ENCODE peak calls at places on chromosome 5, in seven cellular contexts. L, B, W, J, Q, K and Y are unnamed samples.

GRCh38 chr5:157596449-157596848 is 20.9 kb upstream of the ADAM19 start:
- DNase-seq in K (no peak), L (no peak), B (no peak), W (peak; percentile 41), Q (no peak), J (no peak), Y (no peak)

GRCh38 chr5:124453221-124454032 is 293.0 kb downstream of the ZNF608 start:
- DNase-seq in L (no peak), Q (peak; percentile 15), J (no peak), W (no peak), B (no peak), K (no peak), Y (no peak)

GRCh38 chr5:128667751-128668150 is 129.7 kb upstream of the FBN2 start:
- DNase-seq in B (no peak), J (no peak), L (no peak), Q (no peak), K (no peak), W (no peak), Y (no peak)

GRCh38 chr5:1192971-1193590 is 8.3 kb upstream of the SLC6A19 start:
- DNase-seq in W (no peak), K (no peak), J (no peak), B (no peak), L (no peak), Q (no peak), Y (no peak)

GRCh38 chr5:53537711-53538110 is 22.7 kb upstream of the NDUFS4 start:
- DNase-seq in L (no peak), J (no peak), K (no peak), Q (no peak), W (no peak), B (no peak), Y (no peak)

GRCh38 chr5:5523066-5523505 is 100.6 kb downstream of the ICE1 start:
- DNase-seq in B (no peak), Q (peak; percentile 6), K (no peak), W (no peak), J (no peak), L (no peak), Y (no peak)

GRCh38 chr5:157575096-157575872 is at the start of gene ADAM19:
- DNase-seq in Q (no peak), L (no peak), B (no peak), J (no peak), K (peak; percentile 68), W (peak; percentile 59), Y (peak; percentile 83)

GRCh38 chr5:172713809-172714490 is 57.0 kb downstream of the DUSP1 start:
- DNase-seq in Q (no peak), J (peak; percentile 82), B (no peak), L (no peak), K (no peak), W (no peak), Y (peak; percentile 68)

GRCh38 chr5:173625261-173625660 is 8.8 kb upstream of the BOD1 start:
- DNase-seq in L (no peak), W (no peak), K (no peak), J (no peak), Q (no peak), B (no peak), Y (no peak)

GRCh38 chr5:73968729-73969128 is 342.7 kb downstream of the ARHGEF28 start:
- DNase-seq in Q (no peak), K (no peak), J (no peak), B (peak; percentile 80), L (no peak), W (no peak), Y (no peak)

GRCh38 chr5:157592594-157592993 is 17.0 kb upstream of the ADAM19 start:
- DNase-seq in L (no peak), W (no peak), J (no peak), Q (no peak), B (no peak), K (peak; percentile 75), Y (no peak)

GRCh38 chr5:113125371-113125770 is 148.8 kb downstream of the DCP2 start:
- DNase-seq in B (no peak), K (peak; percentile 13), J (no peak), W (no peak), L (no peak), Q (no peak), Y (no peak)

GRCh38 chr5:113124914-113125313 is 148.3 kb downstream of the DCP2 start:
- DNase-seq in W (no peak), K (no peak), L (no peak), J (no peak), B (no peak), Q (no peak), Y (no peak)

GRCh38 chr5:113122053-113122452 is 145.5 kb downstream of the DCP2 start:
- DNase-seq in W (no peak), L (no peak), J (peak; percentile 81), K (no peak), B (no peak), Q (no peak), Y (peak; percentile 85)

GRCh38 chr5:113127021-113127420 is 150.4 kb downstream of the DCP2 start:
- DNase-seq in L (no peak), B (no peak), W (no peak), J (no peak), Q (no peak), K (no peak), Y (no peak)

GRCh38 chr5:113123563-113123962 is 147.0 kb downstream of the DCP2 start:
- DNase-seq in B (no peak), K (peak; percentile 22), L (no peak), Q (peak; percentile 13), W (no peak), J (no peak), Y (no peak)
- TF ChIP-seq CTCF in B (no peak), K (peak; percentile 25), L (no peak), Q (peak; percentile 50), W (no peak), J (no peak), Y (no peak)

GRCh38 chr5:110338336-110339083 is 388.0 kb downstream of the TMEM232 start:
- DNase-seq in K (no peak), L (no peak), B (no peak), Q (no peak), J (no peak), W (no peak), Y (no peak)

GRCh38 chr5:110343616-110344015 is 382.9 kb downstream of the TMEM232 start:
- DNase-seq in B (no peak), Q (no peak), J (no peak), K (no peak), W (no peak), L (no peak), Y (no peak)

GRCh38 chr5:110339399-110339798 is 387.1 kb downstream of the TMEM232 start:
- DNase-seq in W (no peak), K (no peak), Q (no peak), L (no peak), J (no peak), B (no peak), Y (no peak)

GRCh38 chr5:110345623-110346022 is 380.8 kb downstream of the TMEM232 start:
- DNase-seq in B (no peak), L (no peak), J (no peak), Q (no peak), K (no peak), W (no peak), Y (no peak)

GRCh38 chr5:110342683-110343082 is 383.8 kb downstream of the TMEM232 start:
- DNase-seq in J (no peak), Q (no peak), K (no peak), L (no peak), B (no peak), W (no peak), Y (no peak)
- TF ChIP-seq POLR2AphosphoS5 in J (no peak), Q (no peak), K (no peak), L (no peak), B (no peak), W (no peak), Y (no peak)

GRCh38 chr5:14684757-14685156 is 20.2 kb downstream of the OTULIN start:
- DNase-seq in Q (no peak), W (no peak), L (no peak), B (no peak), K (no peak), J (no peak), Y (no peak)

GRCh38 chr5:14685757-14686156 is 21.2 kb downstream of the OTULIN start:
- DNase-seq in L (no peak), K (peak; percentile 59), J (no peak), W (peak; percentile 22), B (no peak), Q (peak; percentile 23), Y (no peak)

GRCh38 chr5:14683906-14684455 is 19.5 kb downstream of the OTULIN start:
- DNase-seq in Q (no peak), W (no peak), K (no peak), B (no peak), J (no peak), L (no peak), Y (no peak)

GRCh38 chr5:14678773-14679334 is 14.3 kb downstream of the OTULIN start:
- DNase-seq in J (no peak), W (no peak), L (no peak), K (no peak), B (no peak), Q (no peak), Y (no peak)

GRCh38 chr5:14681236-14681752 is 16.8 kb downstream of the OTULIN start:
- DNase-seq in Q (no peak), J (no peak), L (no peak), B (no peak), K (no peak), W (no peak), Y (no peak)
- TF ChIP-seq POLR2A in Q (no peak), J (no peak), L (no peak), B (no peak), K (no peak), W (no peak), Y (no peak)

GRCh38 chr5:169001392-169001791 is 299.5 kb downstream of the SLIT3 start:
- DNase-seq in K (no peak), L (no peak), B (no peak), W (no peak), Q (no peak), J (no peak), Y (no peak)

GRCh38 chr5:169006206-169006605 is 294.7 kb downstream of the SLIT3 start:
- DNase-seq in L (no peak), K (no peak), Q (no peak), J (no peak), B (no peak), W (no peak), Y (no peak)

GRCh38 chr5:169004551-169004950 is 296.4 kb downstream of the SLIT3 start:
- DNase-seq in J (no peak), W (no peak), K (no peak), Q (no peak), L (no peak), B (no peak), Y (no peak)

GRCh38 chr5:169002941-169003555 is 297.9 kb downstream of the SLIT3 start:
- DNase-seq in J (no peak), B (no peak), L (no peak), Q (no peak), W (no peak), K (no peak), Y (no peak)

DNA sequence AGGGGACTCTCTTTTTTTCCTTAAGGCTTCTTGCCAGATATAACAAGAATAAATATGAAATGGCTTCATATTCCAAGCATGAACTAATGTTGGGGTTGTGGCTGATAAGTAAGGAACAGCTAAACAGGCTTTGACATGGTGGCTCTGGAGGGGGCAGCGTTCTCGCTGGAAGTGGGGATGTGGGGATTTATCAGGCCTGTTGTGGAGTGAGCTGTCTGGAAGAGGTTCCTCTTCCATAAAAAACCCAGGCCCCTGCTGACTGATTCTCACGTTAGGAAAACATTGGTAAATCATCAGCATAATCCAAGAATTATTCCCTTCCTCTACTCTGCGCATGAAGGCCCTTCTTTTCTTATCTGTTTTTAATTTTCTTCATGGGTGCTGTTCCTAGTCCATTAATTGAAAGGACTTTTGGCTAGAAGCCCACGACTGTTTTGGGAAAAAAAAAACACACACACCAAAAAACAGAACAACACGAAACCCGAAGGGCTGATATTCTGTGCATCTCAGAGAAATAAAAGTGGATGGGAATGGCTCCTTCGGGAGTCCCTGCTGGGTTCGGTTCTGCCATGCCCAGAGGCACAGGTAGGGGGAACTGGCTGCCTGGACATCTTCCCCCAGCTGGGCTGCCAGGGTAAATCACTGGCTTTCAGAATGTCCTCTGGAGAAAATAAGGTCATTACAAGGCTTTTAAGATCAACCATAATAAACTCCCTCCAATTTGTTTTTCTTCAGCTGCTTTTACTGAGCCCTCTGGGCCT is 297.0 kb downstream of the SLIT3 start:
- DNase-seq in L (peak; percentile 32), B (no peak), W (no peak), K (no peak), Q (no peak), J (no peak), Y (no peak)
- TF ChIP-seq CTCF in L (peak; percentile 33), B (no peak), W (no peak), K (no peak), Q (peak; percentile 16), J (no peak), Y (no peak)